ENCODE peak calls at places on chromosomes 1 and 21, in eight cellular contexts. One of them, this sample, is unnamed.

GRCh38 chr1:107250169-107250568 is 109.3 kb downstream of the NTNG1 start:
- DNase-seq in heart right ventricle: no peak
- DNase-seq in mucosa of descending colon: no peak
- DNase-seq in endothelial cell: no peak
- DNase-seq in tibial nerve: no peak
- DNase-seq in HFFc6: no peak
- DNase-seq in GM06990: peak; percentile 10
- DNase-seq in A549: no peak
- DNase-seq in this sample: no peak

GRCh38 chr1:38152351-38153082 is 105.9 kb upstream of the POU3F1 start:
- DNase-seq in heart right ventricle: no peak
- DNase-seq in mucosa of descending colon: no peak
- DNase-seq in endothelial cell: no peak
- DNase-seq in tibial nerve: no peak
- DNase-seq in HFFc6: no peak
- DNase-seq in GM06990: no peak
- DNase-seq in A549: peak; percentile 14
- DNase-seq in this sample: no peak

GRCh38 chr21:44834231-44834950 is 16.5 kb upstream of the SUMO3 start:
- DNase-seq in heart right ventricle: no peak
- DNase-seq in mucosa of descending colon: peak; percentile 31
- DNase-seq in endothelial cell: no peak
- DNase-seq in tibial nerve: no peak
- DNase-seq in HFFc6: no peak
- DNase-seq in GM06990: no peak
- DNase-seq in A549: no peak
- DNase-seq in this sample: no peak

GRCh38 chr1:203437696-203438315 is 37.8 kb upstream of the PRELP start:
- DNase-seq in heart right ventricle: no peak
- DNase-seq in mucosa of descending colon: no peak
- DNase-seq in endothelial cell: no peak
- DNase-seq in tibial nerve: no peak
- DNase-seq in HFFc6: no peak
- DNase-seq in GM06990: no peak
- DNase-seq in A549: no peak
- DNase-seq in this sample: no peak

GRCh38 chr1:226638608-226639007 is 90.0 kb downstream of the STUM start:
- DNase-seq in heart right ventricle: no peak
- DNase-seq in mucosa of descending colon: peak; percentile 43
- DNase-seq in endothelial cell: no peak
- DNase-seq in tibial nerve: no peak
- DNase-seq in HFFc6: no peak
- DNase-seq in GM06990: no peak
- DNase-seq in A549: no peak
- DNase-seq in this sample: no peak

GRCh38 chr1:100433563-100433962 is 81.3 kb downstream of the CDC14A start:
- DNase-seq in heart right ventricle: no peak
- DNase-seq in mucosa of descending colon: no peak
- DNase-seq in endothelial cell: no peak
- DNase-seq in tibial nerve: no peak
- DNase-seq in HFFc6: no peak
- DNase-seq in GM06990: no peak
- DNase-seq in A549: no peak
- DNase-seq in this sample: no peak

GRCh38 chr1:84720275-84720780 is 30.1 kb upstream of the SSX2IP start:
- DNase-seq in heart right ventricle: no peak
- DNase-seq in mucosa of descending colon: no peak
- DNase-seq in endothelial cell: no peak
- DNase-seq in tibial nerve: no peak
- DNase-seq in HFFc6: no peak
- DNase-seq in GM06990: no peak
- DNase-seq in A549: no peak
- DNase-seq in this sample: no peak

GRCh38 chr21:46038871-46039397 is 57.4 kb downstream of the COL6A1 start:
- DNase-seq in heart right ventricle: peak; percentile 81
- DNase-seq in mucosa of descending colon: peak; percentile 66
- DNase-seq in endothelial cell: no peak
- DNase-seq in tibial nerve: no peak
- DNase-seq in HFFc6: peak; percentile 50
- DNase-seq in GM06990: no peak
- DNase-seq in A549: no peak
- DNase-seq in this sample: no peak

GRCh38 chr1:173213665-173214064 is 6.5 kb upstream of the TNFSF4 start:
- DNase-seq in heart right ventricle: no peak
- DNase-seq in mucosa of descending colon: no peak
- DNase-seq in endothelial cell: no peak
- DNase-seq in tibial nerve: no peak
- DNase-seq in HFFc6: no peak
- DNase-seq in GM06990: no peak
- DNase-seq in A549: no peak
- DNase-seq in this sample: no peak
- TF ChIP-seq CTCF in heart right ventricle: no peak
- TF ChIP-seq CTCF in mucosa of descending colon: no peak
- TF ChIP-seq CTCF in endothelial cell: peak; percentile 36
- TF ChIP-seq CTCF in tibial nerve: no peak
- TF ChIP-seq CTCF in HFFc6: peak; percentile 47
- TF ChIP-seq CTCF in GM06990: no peak
- TF ChIP-seq CTCF in A549: no peak
- TF ChIP-seq CTCF in this sample: no peak

DNA sequence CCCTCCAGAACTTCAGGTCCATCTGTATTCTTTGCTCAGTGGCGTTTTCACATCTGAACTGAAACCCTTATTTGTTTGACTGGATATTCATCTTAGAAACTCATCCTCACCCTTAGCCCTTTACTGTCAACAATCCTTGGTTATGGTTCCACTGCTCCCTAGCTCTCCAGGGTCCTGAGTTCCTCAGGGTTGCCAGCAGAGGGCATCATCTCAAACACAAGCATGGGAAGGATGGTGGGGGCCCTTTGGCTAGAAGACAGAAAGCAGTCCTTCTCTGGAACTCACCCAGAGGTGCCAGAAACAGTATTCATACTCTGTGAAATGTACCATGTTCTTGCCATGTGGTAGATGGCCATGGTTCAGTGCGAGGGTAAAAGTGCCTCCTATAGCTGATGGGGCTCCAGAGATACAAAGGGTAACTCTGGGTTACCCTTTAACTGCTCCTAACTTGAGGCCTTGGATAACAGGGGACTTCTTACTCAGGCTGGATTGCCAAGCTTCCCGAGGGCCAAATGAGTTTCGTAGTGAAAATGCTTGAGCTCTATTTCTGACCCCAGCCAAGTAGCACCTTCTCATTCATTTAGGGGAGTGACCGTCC is 11.3 kb downstream of the NCSTN start:
- DNase-seq in heart right ventricle: no peak
- DNase-seq in mucosa of descending colon: no peak
- DNase-seq in endothelial cell: peak; percentile 47
- DNase-seq in tibial nerve: no peak
- DNase-seq in HFFc6: no peak
- DNase-seq in GM06990: no peak
- DNase-seq in A549: peak; percentile 30
- DNase-seq in this sample: peak; percentile 44
- TF ChIP-seq CTCF in heart right ventricle: peak; percentile 31
- TF ChIP-seq CTCF in mucosa of descending colon: no peak
- TF ChIP-seq CTCF in endothelial cell: peak; percentile 46
- TF ChIP-seq CTCF in tibial nerve: peak; percentile 22
- TF ChIP-seq CTCF in HFFc6: peak; percentile 74
- TF ChIP-seq CTCF in GM06990: peak; percentile 63
- TF ChIP-seq CTCF in A549: peak; percentile 43
- TF ChIP-seq CTCF in this sample: peak; percentile 79

GRCh38 chr1:48123647-48124046 is 98.9 kb upstream of the SLC5A9 start:
- DNase-seq in heart right ventricle: no peak
- DNase-seq in mucosa of descending colon: no peak
- DNase-seq in endothelial cell: no peak
- DNase-seq in tibial nerve: no peak
- DNase-seq in HFFc6: no peak
- DNase-seq in GM06990: no peak
- DNase-seq in A549: no peak
- DNase-seq in this sample: no peak
- TF ChIP-seq CTCF in heart right ventricle: no peak
- TF ChIP-seq CTCF in mucosa of descending colon: no peak
- TF ChIP-seq CTCF in endothelial cell: no peak
- TF ChIP-seq CTCF in tibial nerve: no peak
- TF ChIP-seq CTCF in HFFc6: no peak
- TF ChIP-seq CTCF in GM06990: no peak
- TF ChIP-seq CTCF in A549: no peak
- TF ChIP-seq CTCF in this sample: no peak

GRCh38 chr1:15288173-15288926 is 41.3 kb downstream of the FHAD1 start:
- DNase-seq in heart right ventricle: no peak
- DNase-seq in mucosa of descending colon: no peak
- DNase-seq in endothelial cell: no peak
- DNase-seq in tibial nerve: no peak
- DNase-seq in HFFc6: no peak
- DNase-seq in GM06990: no peak
- DNase-seq in A549: peak; percentile 54
- DNase-seq in this sample: no peak
- TF ChIP-seq CTCF in heart right ventricle: no peak
- TF ChIP-seq CTCF in mucosa of descending colon: no peak
- TF ChIP-seq CTCF in endothelial cell: no peak
- TF ChIP-seq CTCF in tibial nerve: no peak
- TF ChIP-seq CTCF in HFFc6: no peak
- TF ChIP-seq CTCF in GM06990: no peak
- TF ChIP-seq CTCF in A549: no peak
- TF ChIP-seq CTCF in this sample: no peak

DNA sequence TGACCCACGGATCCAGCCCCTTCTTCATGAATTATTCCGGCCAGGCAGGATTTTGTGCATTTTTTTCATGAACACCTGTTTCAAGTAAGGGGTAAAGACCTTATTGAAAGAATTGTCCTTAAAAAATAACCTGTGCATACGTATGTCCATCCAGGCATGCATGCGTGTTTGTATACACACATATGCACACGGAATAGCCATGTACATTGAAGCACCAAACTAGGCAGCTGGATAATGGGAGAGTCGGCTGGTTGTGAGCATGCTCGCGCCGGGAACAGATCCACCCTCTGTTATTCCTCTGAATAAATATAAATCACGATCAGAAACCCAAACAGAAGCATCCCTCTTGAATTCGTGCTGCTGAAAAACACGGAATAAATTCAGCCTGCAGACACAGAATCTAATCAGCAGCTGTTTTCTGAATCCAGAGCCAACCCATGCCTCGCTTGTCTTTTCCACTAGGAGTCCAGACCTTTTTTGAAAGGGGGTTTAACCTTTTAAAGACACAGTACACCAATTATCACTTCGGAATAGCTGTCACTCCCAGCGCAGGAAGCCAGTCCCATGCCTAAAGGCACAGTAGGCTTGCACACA is at the start of gene HIVEP3:
- DNase-seq in heart right ventricle: no peak
- DNase-seq in mucosa of descending colon: no peak
- DNase-seq in endothelial cell: no peak
- DNase-seq in tibial nerve: no peak
- DNase-seq in HFFc6: peak; percentile 36
- DNase-seq in GM06990: no peak
- DNase-seq in A549: peak; percentile 35
- DNase-seq in this sample: peak; percentile 38
- TF ChIP-seq CTCF in heart right ventricle: peak; percentile 40
- TF ChIP-seq CTCF in mucosa of descending colon: no peak
- TF ChIP-seq CTCF in endothelial cell: no peak
- TF ChIP-seq CTCF in tibial nerve: no peak
- TF ChIP-seq CTCF in HFFc6: peak; percentile 43
- TF ChIP-seq CTCF in GM06990: no peak
- TF ChIP-seq CTCF in A549: no peak
- TF ChIP-seq CTCF in this sample: no peak

GRCh38 chr21:37564341-37564923 is 197.9 kb downstream of the DYRK1A start:
- DNase-seq in heart right ventricle: peak; percentile 80
- DNase-seq in mucosa of descending colon: peak; percentile 80
- DNase-seq in endothelial cell: peak; percentile 10
- DNase-seq in tibial nerve: peak; percentile 27
- DNase-seq in HFFc6: peak; percentile 99
- DNase-seq in GM06990: no peak
- DNase-seq in A549: peak; percentile 96
- DNase-seq in this sample: no peak
- TF ChIP-seq CTCF in heart right ventricle: no peak
- TF ChIP-seq CTCF in mucosa of descending colon: no peak
- TF ChIP-seq CTCF in endothelial cell: no peak
- TF ChIP-seq CTCF in tibial nerve: no peak
- TF ChIP-seq CTCF in HFFc6: peak; percentile 6
- TF ChIP-seq CTCF in GM06990: peak; percentile 20
- TF ChIP-seq CTCF in A549: peak; percentile 27
- TF ChIP-seq CTCF in this sample: no peak

GRCh38 chr1:1573843-1574720 is 581 bp downstream of the SSU72 start:
- DNase-seq in heart right ventricle: peak; percentile 58
- DNase-seq in mucosa of descending colon: peak; percentile 80
- DNase-seq in endothelial cell: peak; percentile 69
- DNase-seq in tibial nerve: no peak
- DNase-seq in HFFc6: peak; percentile 48
- DNase-seq in GM06990: no peak
- DNase-seq in A549: peak; percentile 56
- DNase-seq in this sample: no peak
- TF ChIP-seq CTCF in heart right ventricle: no peak
- TF ChIP-seq CTCF in mucosa of descending colon: no peak
- TF ChIP-seq CTCF in endothelial cell: peak; percentile 38
- TF ChIP-seq CTCF in tibial nerve: no peak
- TF ChIP-seq CTCF in HFFc6: peak; percentile 55
- TF ChIP-seq CTCF in GM06990: no peak
- TF ChIP-seq CTCF in A549: no peak
- TF ChIP-seq CTCF in this sample: peak; percentile 24

GRCh38 chr1:92079441-92079840 is 704 bp upstream of the BTBD8 start:
- DNase-seq in heart right ventricle: no peak
- DNase-seq in mucosa of descending colon: no peak
- DNase-seq in endothelial cell: no peak
- DNase-seq in tibial nerve: no peak
- DNase-seq in HFFc6: no peak
- DNase-seq in GM06990: no peak
- DNase-seq in A549: no peak
- DNase-seq in this sample: no peak

GRCh38 chr1:92081031-92081430 is 886 bp downstream of the BTBD8 start:
- DNase-seq in heart right ventricle: no peak
- DNase-seq in mucosa of descending colon: no peak
- DNase-seq in endothelial cell: no peak
- DNase-seq in tibial nerve: no peak
- DNase-seq in HFFc6: no peak
- DNase-seq in GM06990: no peak
- DNase-seq in A549: no peak
- DNase-seq in this sample: no peak

GRCh38 chr1:92076363-92076762 is 1.2 kb upstream of the SETSIP start:
- DNase-seq in heart right ventricle: no peak
- DNase-seq in mucosa of descending colon: no peak
- DNase-seq in endothelial cell: no peak
- DNase-seq in tibial nerve: no peak
- DNase-seq in HFFc6: no peak
- DNase-seq in GM06990: no peak
- DNase-seq in A549: no peak
- DNase-seq in this sample: no peak

GRCh38 chr1:92084651-92085050 is 4.5 kb downstream of the BTBD8 start:
- DNase-seq in heart right ventricle: no peak
- DNase-seq in mucosa of descending colon: no peak
- DNase-seq in endothelial cell: no peak
- DNase-seq in tibial nerve: no peak
- DNase-seq in HFFc6: no peak
- DNase-seq in GM06990: no peak
- DNase-seq in A549: no peak
- DNase-seq in this sample: no peak

GRCh38 chr1:92080128-92080985 is at the start of gene BTBD8:
- DNase-seq in heart right ventricle: peak; percentile 83
- DNase-seq in mucosa of descending colon: peak; percentile 87
- DNase-seq in endothelial cell: peak; percentile 76
- DNase-seq in tibial nerve: peak; percentile 54
- DNase-seq in HFFc6: peak; percentile 70
- DNase-seq in GM06990: peak; percentile 68
- DNase-seq in A549: peak; percentile 71
- DNase-seq in this sample: peak; percentile 67
- TF ChIP-seq CTCF in heart right ventricle: no peak
- TF ChIP-seq CTCF in mucosa of descending colon: no peak
- TF ChIP-seq CTCF in endothelial cell: no peak
- TF ChIP-seq CTCF in tibial nerve: no peak
- TF ChIP-seq CTCF in HFFc6: peak; percentile 27
- TF ChIP-seq CTCF in GM06990: peak; percentile 6
- TF ChIP-seq CTCF in A549: no peak
- TF ChIP-seq CTCF in this sample: no peak

GRCh38 chr1:29488794-29489309 is 252.5 kb downstream of the PTPRU start:
- DNase-seq in heart right ventricle: no peak
- DNase-seq in mucosa of descending colon: no peak
- DNase-seq in endothelial cell: no peak
- DNase-seq in tibial nerve: no peak
- DNase-seq in HFFc6: no peak
- DNase-seq in GM06990: no peak
- DNase-seq in A549: no peak
- DNase-seq in this sample: no peak
- TF ChIP-seq CTCF in heart right ventricle: no peak
- TF ChIP-seq CTCF in mucosa of descending colon: no peak
- TF ChIP-seq CTCF in endothelial cell: no peak
- TF ChIP-seq CTCF in tibial nerve: no peak
- TF ChIP-seq CTCF in HFFc6: no peak
- TF ChIP-seq CTCF in GM06990: no peak
- TF ChIP-seq CTCF in A549: no peak
- TF ChIP-seq CTCF in this sample: no peak